ENCODE peak calls at places on chromosomes 2 and 18, in six cellular contexts. A is mesendoderm, L is fibroblast of lung, R is adrenal gland, J is A673, C is left ventricle myocardium inferior. I is an unnamed sample.

GRCh38 chr2:219209236-219209635 is 2.7 kb downstream of the ZFAND2B start:
- DNase-seq in A (no peak), L (no peak), R (no peak), J (no peak), C (no peak), I (no peak)

GRCh38 chr18:22899421-22899820 is 33.7 kb upstream of the RBBP8 start:
- DNase-seq in A (no peak), L (no peak), R (no peak), J (no peak), C (no peak), I (no peak)

GRCh38 chr18:70132999-70133398 is 72.5 kb downstream of the RTTN start:
- DNase-seq in A (peak; percentile 14), L (peak; percentile 95), R (no peak), J (no peak), C (no peak), I (no peak)

GRCh38 chr2:135175177-135175576 is 123.1 kb downstream of the RAB3GAP1 start:
- DNase-seq in A (no peak), L (no peak), R (no peak), J (no peak), C (no peak), I (no peak)

GRCh38 chr18:37188016-37188791 is 359.3 kb downstream of the KIAA1328 start:
- DNase-seq in A (no peak), L (no peak), R (no peak), J (peak; percentile 3), C (no peak), I (no peak)

GRCh38 chr2:239056611-239057010 is 208.7 kb downstream of the TWIST2 start:
- DNase-seq in A (no peak), L (no peak), R (no peak), J (no peak), C (no peak), I (peak; percentile 3)

GRCh38 chr2:10495311-10495987 is 47.3 kb upstream of the ODC1 start:
- DNase-seq in A (no peak), L (no peak), R (no peak), J (no peak), C (no peak), I (no peak)

GRCh38 chr2:80073134-80073561 is 231.4 kb downstream of the LRRTM1 start:
- DNase-seq in A (peak; percentile 85), L (peak; percentile 79), R (peak; percentile 23), J (peak; percentile 79), C (no peak), I (no peak)

GRCh38 chr2:27014771-27015433 is 17.9 kb upstream of the TMEM214 start:
- DNase-seq in A (no peak), L (no peak), R (no peak), J (no peak), C (no peak), I (no peak)

GRCh38 chr2:218832520-218832919 is 917 bp upstream of the PRKAG3 start:
- DNase-seq in A (no peak), L (no peak), R (no peak), J (no peak), C (peak; percentile 59), I (peak; percentile 80)

GRCh38 chr2:172348555-172349288 is 78.7 kb upstream of the ITGA6 start:
- DNase-seq in A (no peak), L (no peak), R (no peak), J (no peak), C (no peak), I (no peak)

DNA sequence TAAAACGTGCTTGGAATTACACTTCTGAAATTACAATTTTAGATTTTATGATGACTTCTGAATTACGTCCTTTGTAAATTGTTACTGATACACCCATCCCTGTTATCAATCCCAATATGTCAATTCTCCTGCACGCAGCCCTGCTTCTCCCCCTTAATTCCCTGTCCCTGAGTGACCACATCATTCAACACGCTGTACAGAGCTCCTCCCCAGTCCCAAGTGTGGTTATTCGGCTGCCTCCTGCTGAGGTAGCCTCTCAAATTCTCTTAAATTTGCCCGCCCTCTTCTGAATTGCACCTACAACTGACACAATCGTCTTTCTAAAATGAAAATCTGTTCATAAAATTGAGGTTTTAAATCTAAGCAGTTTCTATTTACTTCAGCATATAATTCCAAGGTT is 10.1 kb downstream of the SERPINB8 start:
- DNase-seq in A (no peak), L (no peak), R (no peak), J (no peak), C (no peak), I (no peak)
- H3K4me3 ChIP-seq in A (no peak overlapping the region), L (peak overlapping the region; percentile 56), R (no peak overlapping the region), J (no peak overlapping the region), C (peak overlapping the region; percentile 18), I (peak overlapping the region; percentile 39)

DNA sequence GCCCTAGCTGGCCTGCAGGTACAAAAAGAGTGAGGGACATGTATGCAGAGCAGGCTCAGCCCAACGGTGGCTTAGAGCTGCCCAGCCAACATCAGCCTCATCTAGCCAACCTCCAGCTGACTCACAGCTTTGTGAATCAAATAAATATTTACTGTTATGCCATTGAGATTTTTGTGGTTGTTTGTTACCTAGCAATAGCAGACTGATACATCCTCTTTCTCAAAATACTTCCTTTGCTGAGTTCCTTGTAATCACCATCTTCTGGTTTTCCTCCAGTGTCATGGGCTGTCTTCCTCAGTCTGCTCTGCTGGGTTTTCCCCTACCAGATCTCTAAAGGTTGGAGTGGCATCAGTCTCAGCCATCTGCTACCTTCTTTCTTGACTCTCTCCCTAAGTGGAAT is 126.6 kb upstream of the SLC1A4 start:
- DNase-seq in A (no peak), L (no peak), R (no peak), J (no peak), C (no peak), I (no peak)
- H3K27me3 ChIP-seq in A (no peaks in the 10 kb centered on the region), L (no peaks in the 10 kb centered on the region), R (no peaks in the 10 kb centered on the region), J (no peaks in the 10 kb centered on the region), C (peaks cover 3% of the 10 kb centered on the region), I (no peaks in the 10 kb centered on the region)

GRCh38 chr2:124048102-124048501 is 23.0 kb downstream of the CNTNAP5 start:
- DNase-seq in A (no peak), L (no peak), R (no peak), J (no peak), C (no peak), I (no peak)

GRCh38 chr2:124049136-124049535 is 24.0 kb downstream of the CNTNAP5 start:
- DNase-seq in A (no peak), L (no peak), R (no peak), J (no peak), C (no peak), I (no peak)

GRCh38 chr2:124048664-124049063 is 23.6 kb downstream of the CNTNAP5 start:
- DNase-seq in A (no peak), L (no peak), R (no peak), J (no peak), C (no peak), I (no peak)

GRCh38 chr2:124045906-124046305 is 20.8 kb downstream of the CNTNAP5 start:
- DNase-seq in A (no peak), L (no peak), R (no peak), J (no peak), C (no peak), I (no peak)

DNA sequence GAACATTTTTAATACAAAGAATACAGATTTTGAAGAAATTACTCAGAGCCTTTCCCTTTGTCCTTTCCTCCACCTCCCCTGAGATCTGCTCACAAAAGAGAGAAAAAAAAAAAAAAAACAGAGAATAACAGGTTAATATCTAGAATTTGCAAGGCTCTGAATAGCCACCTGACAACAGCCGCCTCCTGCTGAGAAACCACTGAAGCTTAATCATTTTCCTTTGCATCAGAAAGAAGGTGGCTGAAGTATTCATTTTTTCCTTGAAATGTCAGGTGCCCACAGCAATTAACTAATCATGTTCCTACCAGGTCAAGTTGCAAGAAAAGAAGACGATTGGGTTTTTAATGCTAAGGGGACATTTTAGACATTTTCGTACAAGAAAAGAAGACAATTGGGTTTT is 21.2 kb downstream of the CNTNAP5 start:
- DNase-seq in A (no peak), L (no peak), R (no peak), J (no peak), C (no peak), I (no peak)
- H3K4me3 ChIP-seq in A (no peak overlapping the region), L (no peak overlapping the region), R (no peak overlapping the region), J (no peak overlapping the region), C (no peak overlapping the region), I (no peak overlapping the region)

GRCh38 chr18:13192970-13193369 is 25.6 kb upstream of the LDLRAD4 start:
- DNase-seq in A (no peak), L (no peak), R (no peak), J (no peak), C (no peak), I (no peak)
- H3K27me3 ChIP-seq in A (no peaks in the 10 kb centered on the region), L (no peaks in the 10 kb centered on the region), R (no peaks in the 10 kb centered on the region), J (no peaks in the 10 kb centered on the region), C (no peaks in the 10 kb centered on the region), I (no peaks in the 10 kb centered on the region)